ENCODE peak calls at places on chromosome 4, in six cellular contexts. G is HepG2, M is WTC11, S is K562, B is GM12878, A is H1. F is an unnamed sample.

GRCh38 chr4:69858683-69859082 is 1.3 kb downstream of the SULT1E1 start:
- DNase-seq in G (no peak), M (no peak), S (no peak), B (no peak), A (no peak), F (no peak)

GRCh38 chr4:189547537-189547936 is 393.1 kb upstream of the FRG1 start:
- DNase-seq in G (no peak), M (no peak), S (no peak), B (no peak), A (no peak), F (no peak)

GRCh38 chr4:106287353-106287969 is 28.5 kb downstream of the TBCK start:
- DNase-seq in G (peak), M (no peak), S (no peak), B (no peak), A (no peak), F (no peak)

GRCh38 chr4:107453231-107453630 is 266.8 kb downstream of the PAPSS1 start:
- DNase-seq in G (no peak), M (no peak), S (no peak), B (no peak), A (no peak), F (no peak)

GRCh38 chr4:140266958-140267568 is 106.4 kb upstream of the SCOC start:
- DNase-seq in G (no peak), M (no peak), S (no peak), B (no peak), A (no peak), F (no peak)

GRCh38 chr4:59904331-59904730 is 1295.8 kb upstream of the ADGRL3 start:
- DNase-seq in G (no peak), M (no peak), S (no peak), B (no peak), A (no peak), F (peak)

GRCh38 chr4:189221691-189222090 is 719.0 kb upstream of the FRG1 start:
- DNase-seq in G (no peak), M (no peak), S (no peak), B (no peak), A (no peak), F (no peak)

GRCh38 chr4:4651811-4652609 is 110.2 kb upstream of the STX18 start:
- DNase-seq in G (no peak), M (peak), S (peak), B (no peak), A (no peak), F (peak)

GRCh38 chr4:13541720-13542576 is 2.4 kb downstream of the NKX3-2 start:
- DNase-seq in G (no peak), M (peak), S (no peak), B (no peak), A (no peak), F (peak)

GRCh38 chr4:108536577-108536976 is 83.8 kb upstream of the RPL34 start:
- DNase-seq in G (no peak), M (no peak), S (no peak), B (no peak), A (no peak), F (no peak)

GRCh38 chr4:93103042-93103441 is 725.5 kb upstream of the ATOH1 start:
- DNase-seq in G (no peak), M (peak), S (no peak), B (no peak), A (no peak), F (peak)

GRCh38 chr4:184746532-184746870 is 12.6 kb upstream of the CENPU start:
- DNase-seq in G (no peak), M (no peak), S (no peak), B (no peak), A (no peak), F (peak)

GRCh38 chr4:177573487-177573886 is 131.2 kb upstream of the AGA start:
- DNase-seq in G (no peak), M (no peak), S (no peak), B (no peak), A (no peak), F (no peak)

GRCh38 chr4:39716356-39716755 is 18.4 kb downstream of the UBE2K start:
- DNase-seq in G (no peak), M (no peak), S (no peak), B (no peak), A (no peak), F (no peak)

GRCh38 chr4:157204634-157205244 is 15.8 kb upstream of the GRIA2 start:
- DNase-seq in G (peak), M (peak), S (peak), B (no peak), A (peak), F (peak)
- TF ChIP-seq CREB1 in G (no peak), M (no peak), S (no peak), B (no peak), A (no peak), F (no peak)

DNA sequence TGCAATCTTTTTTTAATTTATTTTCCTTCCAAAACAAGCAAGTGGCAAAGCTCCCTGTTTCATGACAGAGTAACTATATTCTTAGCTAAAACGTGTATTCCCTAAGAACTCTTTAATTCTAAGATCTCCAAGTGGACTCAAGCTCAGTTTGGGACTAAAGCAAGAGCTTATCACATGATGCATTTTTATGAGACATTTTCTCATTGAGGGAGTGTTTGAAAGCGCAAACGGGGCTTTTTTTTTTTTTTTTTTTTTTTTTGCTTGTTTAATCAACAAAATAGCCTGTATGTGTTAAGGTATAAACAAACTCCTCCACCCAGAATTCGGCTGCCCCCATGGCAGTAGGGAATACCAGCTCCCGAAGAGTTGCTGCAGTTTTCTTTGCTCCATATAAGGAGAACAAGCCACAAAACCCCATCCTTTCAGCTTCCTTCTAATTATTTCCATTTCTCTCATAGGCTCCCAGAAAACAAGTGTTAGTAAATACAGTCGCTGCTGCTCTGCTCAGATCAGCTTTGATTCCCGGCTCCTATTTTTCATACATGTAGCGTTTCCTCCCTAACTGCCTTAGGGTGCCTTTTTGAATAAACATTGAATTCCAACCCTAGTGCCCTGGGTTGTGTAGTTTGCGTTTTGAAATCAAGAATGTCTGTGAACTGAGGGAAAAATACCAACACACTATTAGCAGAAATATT is 669 bp upstream of the PPARGC1A start:
- DNase-seq in G (no peak), M (no peak), S (no peak), B (no peak), A (no peak), F (peak)
- TF ChIP-seq CREB1 in G (no peak), M (no peak), S (no peak), B (no peak), A (no peak), F (no peak)

GRCh38 chr4:180059216-180059881 is 2183.9 kb upstream of the TENM3 start:
- DNase-seq in G (no peak), M (peak), S (no peak), B (no peak), A (no peak), F (peak)
- TF ChIP-seq CREB1 in G (no peak), M (no peak), S (no peak), B (no peak), A (no peak), F (no peak)

DNA sequence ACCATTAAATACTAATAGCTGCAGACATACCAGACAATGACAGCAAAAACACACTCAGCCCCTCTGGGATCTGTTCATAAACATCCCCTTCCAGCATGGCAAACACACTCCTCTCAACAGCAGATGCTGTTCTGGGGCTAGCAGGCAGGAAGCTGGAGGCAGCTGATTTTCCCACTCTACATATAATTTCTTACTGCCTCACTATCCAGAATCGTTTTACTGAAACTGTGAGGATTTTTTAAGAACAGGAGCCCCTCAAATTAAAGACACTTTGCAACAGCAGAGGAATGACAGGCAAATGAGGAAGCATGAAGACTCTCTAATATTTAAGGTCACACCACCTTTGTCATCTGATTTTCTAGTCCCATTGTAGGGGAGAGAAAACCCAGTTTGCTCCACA is 2.2 kb downstream of the MAPK10 start:
- DNase-seq in G (no peak), M (no peak), S (no peak), B (no peak), A (no peak), F (no peak)
- TF ChIP-seq CREB1 in G (no peak), M (no peak), S (no peak), B (no peak), A (no peak), F (no peak)

DNA sequence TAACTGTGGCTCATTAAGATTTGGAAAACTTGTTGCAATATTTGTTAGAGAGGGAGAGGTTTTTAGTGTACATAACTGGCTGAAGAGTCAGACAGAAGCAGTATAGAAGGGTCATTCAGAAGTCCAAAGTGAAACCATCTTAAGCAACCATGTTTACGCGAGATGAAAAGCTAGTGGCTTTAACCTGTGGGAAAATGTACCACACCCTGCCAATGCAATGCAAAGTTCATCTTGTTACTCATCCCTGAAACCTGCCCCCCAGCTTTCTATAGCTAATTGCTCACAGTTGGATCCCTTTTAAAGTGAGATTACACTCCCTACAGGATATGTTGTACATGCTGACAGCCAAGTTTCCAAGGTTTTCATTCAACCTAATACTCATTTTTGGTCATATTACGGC is 96.7 kb upstream of the RAPGEF2 start:
- DNase-seq in G (peak), M (no peak), S (no peak), B (no peak), A (no peak), F (peak)
- TF ChIP-seq CREB1 in G (no peak), M (no peak), S (no peak), B (no peak), A (no peak), F (no peak)

DNA sequence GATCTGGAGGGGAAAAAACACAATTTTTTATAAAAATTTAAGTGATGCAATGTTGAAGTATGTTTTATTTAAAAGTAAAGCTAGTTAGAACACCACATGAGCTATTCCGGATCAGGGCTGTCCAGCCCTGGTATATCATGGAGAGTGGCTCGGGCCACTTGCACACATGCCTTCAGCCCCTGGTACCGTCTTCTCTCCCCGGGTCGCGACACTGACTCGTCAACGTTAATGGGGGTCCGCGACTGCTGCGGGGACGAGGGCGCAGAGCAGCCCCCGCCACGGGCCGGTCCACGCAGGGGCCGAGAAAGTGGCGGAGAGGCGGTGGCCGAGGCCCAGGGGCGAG is 204.7 kb downstream of the TENM3 start:
- DNase-seq in G (no peak), M (peak), S (no peak), B (no peak), A (no peak), F (no peak)
- TF ChIP-seq CREB1 in G (no peak), M (no peak), S (no peak), B (no peak), A (no peak), F (no peak)

GRCh38 chr4:83240379-83240875 is 44.2 kb downstream of the COQ2 start:
- DNase-seq in G (no peak), M (no peak), S (no peak), B (peak), A (no peak), F (no peak)
- TF ChIP-seq CREB1 in G (no peak), M (no peak), S (no peak), B (no peak), A (no peak), F (no peak)